ENCODE peak calls at places on chromosomes 11 and 22, in four cellular contexts. One of them, this sample, is unnamed.

GRCh38 chr11:312092-312816 is 1.6 kb upstream of the IFITM1 start:
- DNase-seq in heart left ventricle: no peak
- DNase-seq in colonic mucosa: no peak
- DNase-seq in HL-60: no peak
- DNase-seq in this sample: no peak

GRCh38 chr11:125990244-125990643 is 44.4 kb downstream of the VSIG10L2 start:
- DNase-seq in colonic mucosa: no peak
- DNase-seq in heart left ventricle: peak
- DNase-seq in HL-60: no peak
- DNase-seq in this sample: no peak

GRCh38 chr11:127890026-127890611 is 697.2 kb downstream of the ETS1 start:
- DNase-seq in HL-60: no peak
- DNase-seq in colonic mucosa: no peak
- DNase-seq in heart left ventricle: no peak
- DNase-seq in this sample: no peak

GRCh38 chr11:10428453-10428852 is 26.6 kb upstream of the AMPD3 start:
- DNase-seq in HL-60: no peak
- DNase-seq in colonic mucosa: no peak
- DNase-seq in heart left ventricle: no peak
- DNase-seq in this sample: no peak

GRCh38 chr11:95764267-95764898 is 25.2 kb downstream of the FAM76B start:
- DNase-seq in heart left ventricle: no peak
- DNase-seq in HL-60: no peak
- DNase-seq in colonic mucosa: no peak
- DNase-seq in this sample: no peak

GRCh38 chr11:119148855-119149370 is at the start of gene ABCG4:
- DNase-seq in HL-60: no peak
- DNase-seq in colonic mucosa: no peak
- DNase-seq in heart left ventricle: no peak
- DNase-seq in this sample: no peak

GRCh38 chr11:12394601-12395000 is 17.2 kb downstream of the PARVA start:
- DNase-seq in colonic mucosa: no peak
- DNase-seq in heart left ventricle: no peak
- DNase-seq in HL-60: no peak
- DNase-seq in this sample: no peak

GRCh38 chr11:94151903-94152677 is 23.4 kb downstream of the PANX1 start:
- DNase-seq in colonic mucosa: no peak
- DNase-seq in HL-60: no peak
- DNase-seq in heart left ventricle: peak
- DNase-seq in this sample: no peak

GRCh38 chr11:32935462-32936029 is 42.9 kb downstream of the QSER1 start:
- DNase-seq in colonic mucosa: no peak
- DNase-seq in HL-60: no peak
- DNase-seq in heart left ventricle: no peak
- DNase-seq in this sample: no peak

GRCh38 chr11:47915407-47916137 is 64.8 kb upstream of the PTPRJ start:
- DNase-seq in colonic mucosa: peak
- DNase-seq in HL-60: no peak
- DNase-seq in heart left ventricle: no peak
- DNase-seq in this sample: no peak

GRCh38 chr22:35914665-35915476 is 113.8 kb downstream of the RBFOX2 start:
- DNase-seq in heart left ventricle: peak
- DNase-seq in HL-60: no peak
- DNase-seq in colonic mucosa: peak
- DNase-seq in this sample: no peak

GRCh38 chr11:45919806-45920530 is 2.3 kb upstream of the PEX16 start:
- DNase-seq in HL-60: no peak
- DNase-seq in colonic mucosa: no peak
- DNase-seq in heart left ventricle: peak
- DNase-seq in this sample: no peak

GRCh38 chr11:69274531-69275016 is 19.4 kb upstream of the MYEOV start:
- DNase-seq in colonic mucosa: peak
- DNase-seq in heart left ventricle: no peak
- DNase-seq in HL-60: no peak
- DNase-seq in this sample: no peak

GRCh38 chr11:127859941-127860354 is 727.4 kb downstream of the ETS1 start:
- DNase-seq in heart left ventricle: no peak
- DNase-seq in HL-60: no peak
- DNase-seq in colonic mucosa: no peak
- DNase-seq in this sample: no peak

GRCh38 chr22:49053574-49053973 is 774.1 kb downstream of the BRD1 start:
- DNase-seq in HL-60: no peak
- DNase-seq in heart left ventricle: no peak
- DNase-seq in colonic mucosa: no peak
- DNase-seq in this sample: no peak

GRCh38 chr22:49548356-49549202 is 279.1 kb downstream of the BRD1 start:
- DNase-seq in colonic mucosa: no peak
- DNase-seq in HL-60: no peak
- DNase-seq in heart left ventricle: no peak
- DNase-seq in this sample: peak

GRCh38 chr22:32615874-32616564 is 141.4 kb downstream of the FBXO7 start:
- DNase-seq in heart left ventricle: no peak
- DNase-seq in HL-60: no peak
- DNase-seq in colonic mucosa: no peak
- DNase-seq in this sample: no peak

GRCh38 chr22:20438678-20439492 is 1.3 kb upstream of the SCARF2 start:
- DNase-seq in colonic mucosa: no peak
- DNase-seq in HL-60: no peak
- DNase-seq in heart left ventricle: no peak
- DNase-seq in this sample: peak

GRCh38 chr22:35349368-35349703 is 31.6 kb upstream of the HMOX1 start:
- DNase-seq in heart left ventricle: no peak
- DNase-seq in colonic mucosa: no peak
- DNase-seq in HL-60: no peak
- DNase-seq in this sample: no peak

GRCh38 chr22:32662587-32662915 is 139.0 kb upstream of the TIMP3 start:
- DNase-seq in HL-60: no peak
- DNase-seq in heart left ventricle: no peak
- DNase-seq in colonic mucosa: no peak
- DNase-seq in this sample: no peak

GRCh38 chr22:27311666-27312566 is 489.6 kb downstream of the MN1 start:
- DNase-seq in heart left ventricle: no peak
- DNase-seq in colonic mucosa: peak
- DNase-seq in HL-60: no peak
- DNase-seq in this sample: no peak

GRCh38 chr22:24175160-24175808 is 6.0 kb upstream of the SUSD2 start:
- DNase-seq in HL-60: no peak
- DNase-seq in heart left ventricle: peak
- DNase-seq in colonic mucosa: peak
- DNase-seq in this sample: peak

GRCh38 chr22:33561149-33561807 is 359.0 kb downstream of the LARGE1 start:
- DNase-seq in colonic mucosa: peak
- DNase-seq in HL-60: no peak
- DNase-seq in heart left ventricle: no peak
- DNase-seq in this sample: no peak

GRCh38 chr22:38505595-38506117 is 455 bp downstream of the DDX17 start:
- DNase-seq in heart left ventricle: peak
- DNase-seq in colonic mucosa: peak
- DNase-seq in HL-60: peak
- DNase-seq in this sample: peak

GRCh38 chr11:96049426-96049825 is 125.5 kb upstream of the MTMR2 start:
- DNase-seq in colonic mucosa: no peak
- DNase-seq in heart left ventricle: no peak
- DNase-seq in HL-60: no peak
- DNase-seq in this sample: no peak

GRCh38 chr11:11780843-11781242 is 60.9 kb upstream of the USP47 start:
- DNase-seq in heart left ventricle: no peak
- DNase-seq in HL-60: no peak
- DNase-seq in colonic mucosa: no peak
- DNase-seq in this sample: no peak

GRCh38 chr11:11988099-11988651 is 20.3 kb downstream of the DKK3 start:
- DNase-seq in colonic mucosa: no peak
- DNase-seq in HL-60: no peak
- DNase-seq in heart left ventricle: no peak
- DNase-seq in this sample: peak

GRCh38 chr22:24147666-24148065 is 33.6 kb upstream of the SUSD2 start:
- DNase-seq in heart left ventricle: no peak
- DNase-seq in colonic mucosa: no peak
- DNase-seq in HL-60: no peak
- DNase-seq in this sample: no peak

GRCh38 chr11:115348404-115348803 is 155.8 kb downstream of the CADM1 start:
- DNase-seq in HL-60: no peak
- DNase-seq in colonic mucosa: no peak
- DNase-seq in heart left ventricle: no peak
- DNase-seq in this sample: no peak

GRCh38 chr11:75103380-75104026 is 6.8 kb upstream of the OR2AT4 start:
- DNase-seq in colonic mucosa: no peak
- DNase-seq in heart left ventricle: no peak
- DNase-seq in HL-60: no peak
- DNase-seq in this sample: no peak

GRCh38 chr22:50318698-50319411 is 8.0 kb downstream of the DENND6B start:
- DNase-seq in heart left ventricle: no peak
- DNase-seq in HL-60: no peak
- DNase-seq in colonic mucosa: no peak
- DNase-seq in this sample: no peak

GRCh38 chr11:86805873-86806310 is 5.5 kb downstream of the PRSS23 start:
- DNase-seq in HL-60: no peak
- DNase-seq in colonic mucosa: no peak
- DNase-seq in heart left ventricle: no peak
- DNase-seq in this sample: no peak
- H3K4me3 ChIP-seq in HL-60: no peak
- H3K4me3 ChIP-seq in colonic mucosa: no peak
- H3K4me3 ChIP-seq in heart left ventricle: no peak
- H3K4me3 ChIP-seq in this sample: no peak

GRCh38 chr22:31233001-31233400 is 20.9 kb downstream of the LIMK2 start:
- DNase-seq in heart left ventricle: no peak
- DNase-seq in colonic mucosa: no peak
- DNase-seq in HL-60: no peak
- DNase-seq in this sample: no peak

GRCh38 chr22:31229402-31230140 is 17.5 kb downstream of the LIMK2 start:
- DNase-seq in colonic mucosa: peak
- DNase-seq in HL-60: no peak
- DNase-seq in heart left ventricle: peak
- DNase-seq in this sample: no peak

GRCh38 chr22:31230871-31231621 is 18.9 kb downstream of the LIMK2 start:
- DNase-seq in colonic mucosa: peak
- DNase-seq in HL-60: no peak
- DNase-seq in heart left ventricle: peak
- DNase-seq in this sample: no peak

GRCh38 chr22:31228425-31228824 is 16.3 kb downstream of the LIMK2 start:
- DNase-seq in HL-60: no peak
- DNase-seq in colonic mucosa: no peak
- DNase-seq in heart left ventricle: no peak
- DNase-seq in this sample: no peak

GRCh38 chr22:31230155-31230870 is 18.2 kb downstream of the LIMK2 start:
- DNase-seq in heart left ventricle: no peak
- DNase-seq in HL-60: peak
- DNase-seq in colonic mucosa: no peak
- DNase-seq in this sample: no peak
- H3K4me3 ChIP-seq in heart left ventricle: no peak
- H3K4me3 ChIP-seq in HL-60: peak
- H3K4me3 ChIP-seq in colonic mucosa: no peak
- H3K4me3 ChIP-seq in this sample: no peak

DNA sequence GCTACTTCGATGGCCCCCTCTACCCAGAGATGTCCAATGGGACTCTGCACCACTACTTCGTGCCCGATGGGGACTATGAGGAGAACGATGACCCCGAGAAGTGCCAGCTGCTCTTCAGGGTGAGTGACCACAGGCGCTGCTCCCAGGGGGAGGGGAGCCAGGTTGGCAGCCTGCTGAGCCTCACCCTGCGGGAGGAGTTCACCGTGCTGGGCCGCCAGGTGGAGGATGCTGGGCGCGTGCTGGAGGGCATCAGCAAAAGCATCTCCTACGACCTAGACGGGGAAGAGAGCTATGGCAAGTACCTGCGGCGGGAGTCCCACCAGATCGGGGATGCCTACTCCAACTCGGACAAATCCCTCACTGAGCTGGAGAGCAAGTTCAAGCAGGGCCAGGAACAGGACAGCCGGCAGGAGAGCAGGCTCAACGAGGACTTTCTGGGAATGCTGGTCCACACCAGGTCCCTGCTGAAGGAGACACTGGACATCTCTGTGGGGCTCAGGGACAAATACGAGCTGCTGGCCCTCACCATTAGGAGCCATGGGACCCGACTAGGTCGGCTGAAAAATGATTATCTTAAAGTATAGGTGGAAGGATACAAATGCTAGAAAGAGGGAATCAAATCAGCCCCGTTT is 783 bp downstream of the FIBIN start:
- DNase-seq in HL-60: no peak
- DNase-seq in colonic mucosa: no peak
- DNase-seq in heart left ventricle: no peak
- DNase-seq in this sample: peak
- H3K4me3 ChIP-seq in HL-60: no peak
- H3K4me3 ChIP-seq in colonic mucosa: peak
- H3K4me3 ChIP-seq in heart left ventricle: peak
- H3K4me3 ChIP-seq in this sample: peak

DNA sequence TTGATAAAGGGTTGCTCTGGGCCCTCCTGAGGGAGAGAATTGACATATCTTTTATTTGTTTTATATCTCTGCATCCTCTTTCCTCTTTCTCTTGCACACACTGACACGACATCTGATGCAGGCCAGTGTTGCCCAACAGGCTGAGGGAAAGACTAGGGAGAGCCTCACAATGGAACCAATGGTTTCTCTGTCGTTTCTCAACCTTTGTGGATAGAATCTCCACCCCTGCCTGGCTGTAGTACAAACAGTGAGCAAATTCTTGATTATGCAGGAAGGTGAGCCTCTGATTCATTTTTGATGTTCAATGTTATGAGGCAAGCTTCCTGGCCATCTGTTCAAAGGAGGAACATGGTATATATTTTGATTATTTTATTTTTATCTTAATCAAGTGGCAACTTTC is 49.8 kb upstream of the PLET1 start:
- DNase-seq in colonic mucosa: no peak
- DNase-seq in HL-60: peak
- DNase-seq in heart left ventricle: no peak
- DNase-seq in this sample: no peak
- H3K4me3 ChIP-seq in colonic mucosa: no peak
- H3K4me3 ChIP-seq in HL-60: no peak
- H3K4me3 ChIP-seq in heart left ventricle: no peak
- H3K4me3 ChIP-seq in this sample: no peak